ENCODE peak calls at places on chromosomes 4 and X, in four cellular contexts. One of them, this sample, is unnamed.

GRCh38 chrX:16786791-16787735 is 797 bp downstream of the TXLNG start:
- DNase-seq in upper lobe of right lung: peak; percentile 69
- DNase-seq in heart left ventricle: peak; percentile 38
- DNase-seq in testis: no peak
- DNase-seq in this sample: peak; percentile 37

GRCh38 chrX:10926906-10927305 is 184.2 kb upstream of the HCCS start:
- DNase-seq in upper lobe of right lung: no peak
- DNase-seq in heart left ventricle: no peak
- DNase-seq in testis: no peak
- DNase-seq in this sample: no peak

GRCh38 chr4:107069049-107069448 is 32.9 kb upstream of the DKK2 start:
- DNase-seq in upper lobe of right lung: no peak
- DNase-seq in heart left ventricle: no peak
- DNase-seq in testis: no peak
- DNase-seq in this sample: no peak

GRCh38 chrX:132463411-132463810 is 25.4 kb downstream of the MBNL3 start:
- DNase-seq in upper lobe of right lung: no peak
- DNase-seq in heart left ventricle: no peak
- DNase-seq in testis: peak; percentile 67
- DNase-seq in this sample: peak; percentile 12

GRCh38 chr4:173735055-173735454 is 205.0 kb upstream of the HAND2 start:
- DNase-seq in upper lobe of right lung: no peak
- DNase-seq in heart left ventricle: no peak
- DNase-seq in testis: no peak
- DNase-seq in this sample: no peak

GRCh38 chrX:101774340-101774739 is 114.7 kb upstream of the ARMCX2 start:
- DNase-seq in upper lobe of right lung: no peak
- DNase-seq in heart left ventricle: no peak
- DNase-seq in testis: no peak
- DNase-seq in this sample: no peak

GRCh38 chrX:131746491-131746968 is 202.7 kb downstream of the OR13H1 start:
- DNase-seq in upper lobe of right lung: no peak
- DNase-seq in heart left ventricle: peak; percentile 84
- DNase-seq in testis: peak; percentile 17
- DNase-seq in this sample: peak; percentile 93

GRCh38 chrX:118595501-118596042 is 100.0 kb downstream of the DOCK11 start:
- DNase-seq in upper lobe of right lung: no peak
- DNase-seq in heart left ventricle: no peak
- DNase-seq in testis: no peak
- DNase-seq in this sample: no peak

GRCh38 chr4:137993232-137993631 is 248.9 kb downstream of the SLC7A11 start:
- DNase-seq in upper lobe of right lung: no peak
- DNase-seq in heart left ventricle: no peak
- DNase-seq in testis: no peak
- DNase-seq in this sample: no peak

GRCh38 chr4:121705521-121705920 is 8.7 kb upstream of the ANXA5 start:
- DNase-seq in upper lobe of right lung: no peak
- DNase-seq in heart left ventricle: no peak
- DNase-seq in testis: no peak
- DNase-seq in this sample: no peak

GRCh38 chr4:55002431-55002830 is 123.0 kb downstream of the KDR start:
- DNase-seq in upper lobe of right lung: no peak
- DNase-seq in heart left ventricle: no peak
- DNase-seq in testis: no peak
- DNase-seq in this sample: no peak

GRCh38 chr4:86942185-86942666 is 7.4 kb downstream of the AFF1 start:
- DNase-seq in upper lobe of right lung: no peak
- DNase-seq in heart left ventricle: no peak
- DNase-seq in testis: no peak
- DNase-seq in this sample: no peak

GRCh38 chr4:86940176-86940575 is 5.4 kb downstream of the AFF1 start:
- DNase-seq in upper lobe of right lung: no peak
- DNase-seq in heart left ventricle: no peak
- DNase-seq in testis: no peak
- DNase-seq in this sample: no peak

GRCh38 chr4:86940920-86941460 is 6.2 kb downstream of the AFF1 start:
- DNase-seq in upper lobe of right lung: no peak
- DNase-seq in heart left ventricle: no peak
- DNase-seq in testis: no peak
- DNase-seq in this sample: no peak

GRCh38 chr4:86939123-86939522 is 4.3 kb downstream of the AFF1 start:
- DNase-seq in upper lobe of right lung: no peak
- DNase-seq in heart left ventricle: no peak
- DNase-seq in testis: no peak
- DNase-seq in this sample: no peak

DNA sequence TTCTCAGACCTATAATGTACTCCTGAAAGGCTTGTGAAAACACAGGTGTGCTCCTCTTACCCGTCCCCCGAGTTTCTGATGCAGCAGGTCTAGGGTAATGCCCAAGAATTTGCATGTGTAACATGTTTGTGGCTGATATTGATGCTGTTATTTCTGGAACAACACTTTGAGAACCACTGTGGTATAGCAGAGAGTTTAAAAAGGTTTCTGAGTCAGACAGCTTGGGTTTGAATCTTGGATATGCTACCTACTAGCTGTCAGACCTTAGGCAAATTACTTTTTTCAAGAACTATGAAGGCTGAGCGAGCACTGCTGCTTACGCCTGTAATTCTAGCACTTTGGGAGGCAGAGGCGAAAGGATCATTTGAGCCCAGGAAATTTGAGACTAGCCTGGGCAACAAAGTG is 4.9 kb downstream of the AFF1 start:
- DNase-seq in upper lobe of right lung: no peak
- DNase-seq in heart left ventricle: no peak
- DNase-seq in testis: no peak
- DNase-seq in this sample: no peak
- H3K4me3 ChIP-seq in upper lobe of right lung: no peak overlapping the region
- H3K4me3 ChIP-seq in heart left ventricle: no peak overlapping the region
- H3K4me3 ChIP-seq in testis: no peak overlapping the region
- H3K4me3 ChIP-seq in this sample: no peak overlapping the region

DNA sequence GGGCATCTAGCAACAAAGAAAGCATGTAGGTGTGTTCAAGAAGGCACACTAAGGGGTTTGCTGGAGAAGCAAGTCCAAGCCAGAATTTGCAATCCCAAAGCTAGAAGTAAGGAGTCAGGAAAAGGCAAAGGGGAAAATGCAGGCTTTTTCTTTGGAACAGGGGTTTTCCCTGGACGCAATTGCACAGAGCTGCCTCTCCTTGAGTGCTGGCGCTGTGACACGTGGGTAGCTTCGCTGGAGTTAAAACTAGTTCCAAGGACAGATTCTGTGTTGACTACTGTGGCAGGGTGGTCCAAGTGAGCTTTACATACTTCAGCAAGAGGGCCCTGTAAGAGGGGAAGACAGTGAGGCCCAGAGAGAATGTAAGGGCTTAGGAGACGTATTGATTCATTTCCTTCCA is 277.1 kb downstream of the ADGRA3 start:
- DNase-seq in upper lobe of right lung: no peak
- DNase-seq in heart left ventricle: no peak
- DNase-seq in testis: peak; percentile 23
- DNase-seq in this sample: peak; percentile 12
- TF ChIP-seq CTCF in upper lobe of right lung: no peak
- TF ChIP-seq CTCF in heart left ventricle: no peak
- TF ChIP-seq CTCF in testis: no peak
- TF ChIP-seq CTCF in this sample: peak; percentile 74

GRCh38 chrX:39245024-39245423 is 443.8 kb downstream of the MID1IP1 start:
- DNase-seq in upper lobe of right lung: no peak
- DNase-seq in heart left ventricle: no peak
- DNase-seq in testis: no peak
- DNase-seq in this sample: no peak

GRCh38 chrX:39251995-39252394 is 450.7 kb downstream of the MID1IP1 start:
- DNase-seq in upper lobe of right lung: no peak
- DNase-seq in heart left ventricle: no peak
- DNase-seq in testis: no peak
- DNase-seq in this sample: no peak

GRCh38 chrX:39247536-39247935 is 446.3 kb downstream of the MID1IP1 start:
- DNase-seq in upper lobe of right lung: no peak
- DNase-seq in heart left ventricle: no peak
- DNase-seq in testis: no peak
- DNase-seq in this sample: no peak

GRCh38 chrX:39249999-39250398 is 448.7 kb downstream of the MID1IP1 start:
- DNase-seq in upper lobe of right lung: no peak
- DNase-seq in heart left ventricle: no peak
- DNase-seq in testis: no peak
- DNase-seq in this sample: no peak

DNA sequence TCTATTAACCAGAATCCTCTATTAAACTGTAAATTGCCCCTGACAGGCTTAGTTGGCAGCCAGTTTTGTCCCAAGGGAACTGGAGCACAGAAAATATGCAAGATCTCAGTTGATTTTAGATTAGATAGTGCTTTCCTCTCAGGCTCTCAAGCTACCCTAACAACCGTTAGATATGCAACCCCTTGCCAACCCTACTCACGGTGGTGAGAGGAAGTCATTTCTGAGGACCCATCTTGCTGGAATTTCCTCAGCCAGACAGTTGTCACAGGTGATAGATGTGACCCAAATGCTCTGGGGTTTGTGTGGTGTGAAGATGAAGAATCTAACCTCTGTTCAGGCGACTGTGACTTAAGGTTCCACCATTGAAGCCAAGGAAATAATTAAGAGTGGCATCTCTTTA is 447.1 kb downstream of the MID1IP1 start:
- DNase-seq in upper lobe of right lung: no peak
- DNase-seq in heart left ventricle: no peak
- DNase-seq in testis: no peak
- DNase-seq in this sample: no peak
- H3K27ac ChIP-seq in upper lobe of right lung: no peak overlapping the region
- H3K27ac ChIP-seq in heart left ventricle: no peak overlapping the region
- H3K27ac ChIP-seq in testis: no peak overlapping the region
- H3K27ac ChIP-seq in this sample: no peak overlapping the region

DNA sequence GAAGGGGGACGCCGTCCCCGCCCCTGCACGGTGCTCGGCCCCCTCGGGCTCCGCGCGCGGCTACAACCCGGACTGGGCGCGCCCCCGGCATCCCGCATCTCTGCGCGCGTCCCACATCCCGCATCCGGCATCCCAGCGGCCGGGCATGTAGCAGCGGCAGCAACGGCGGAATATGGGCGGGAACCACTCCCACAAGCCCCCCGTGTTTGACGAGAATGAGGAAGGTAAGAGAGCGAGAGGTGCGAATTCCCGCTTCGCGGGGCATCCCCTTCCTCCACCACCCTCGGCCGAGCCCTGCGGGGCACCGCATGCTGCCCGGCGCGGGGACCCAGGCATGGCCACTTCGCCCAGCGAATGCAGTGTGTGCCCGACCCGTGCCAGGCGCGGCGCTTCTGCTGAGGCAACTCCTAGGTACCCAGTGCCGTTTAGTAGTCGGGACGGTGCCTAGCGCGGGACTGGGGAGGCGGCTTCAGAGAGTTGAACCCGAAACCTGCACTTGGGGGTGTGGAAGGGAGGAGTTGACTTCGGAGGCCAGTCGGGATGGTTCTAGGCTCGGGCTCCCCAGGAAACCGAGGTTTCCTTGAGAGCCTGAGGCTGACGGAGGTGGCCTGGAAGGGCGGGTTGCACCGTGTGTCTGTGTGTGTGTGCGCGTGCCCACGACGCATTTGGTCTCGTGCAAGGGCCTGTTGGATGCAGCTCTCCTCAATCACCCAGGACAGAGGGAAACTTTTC is 578 bp downstream of the STK32B start:
- DNase-seq in upper lobe of right lung: peak; percentile 68
- DNase-seq in heart left ventricle: no peak
- DNase-seq in testis: peak; percentile 26
- DNase-seq in this sample: no peak
- H3K4me3 ChIP-seq in upper lobe of right lung: peak overlapping the region; percentile 60
- H3K4me3 ChIP-seq in heart left ventricle: peak overlapping the region; percentile 41
- H3K4me3 ChIP-seq in testis: peak overlapping the region; percentile 51
- H3K4me3 ChIP-seq in this sample: no peak overlapping the region

DNA sequence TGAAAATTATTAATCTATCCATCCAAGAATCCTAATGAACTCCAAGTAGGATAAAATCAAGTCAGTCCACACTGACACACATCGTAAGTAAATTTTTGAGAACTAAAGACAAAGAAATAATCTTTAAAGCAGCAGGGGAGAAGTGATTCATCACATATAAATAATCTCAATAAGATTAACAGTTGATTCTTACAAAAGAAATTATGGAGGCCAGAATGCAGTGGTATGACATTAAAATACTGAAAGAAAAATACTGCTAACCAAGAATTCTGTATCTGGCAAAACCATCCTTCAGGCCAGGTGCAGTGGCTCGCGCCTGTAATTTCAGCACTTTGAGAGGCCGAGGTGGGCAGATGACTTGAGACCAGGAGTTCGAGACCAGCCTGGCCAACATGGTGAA is 96.1 kb upstream of the SH3RF1 start:
- DNase-seq in upper lobe of right lung: no peak
- DNase-seq in heart left ventricle: no peak
- DNase-seq in testis: no peak
- DNase-seq in this sample: no peak
- TF ChIP-seq CTCF in upper lobe of right lung: no peak
- TF ChIP-seq CTCF in heart left ventricle: no peak
- TF ChIP-seq CTCF in testis: no peak
- TF ChIP-seq CTCF in this sample: no peak

GRCh38 chr4:41505161-41505653 is 32.8 kb upstream of the LIMCH1 start:
- DNase-seq in upper lobe of right lung: no peak
- DNase-seq in heart left ventricle: peak; percentile 37
- DNase-seq in testis: no peak
- DNase-seq in this sample: no peak

GRCh38 chr4:41510179-41510578 is 27.8 kb upstream of the LIMCH1 start:
- DNase-seq in upper lobe of right lung: no peak
- DNase-seq in heart left ventricle: no peak
- DNase-seq in testis: no peak
- DNase-seq in this sample: peak; percentile 35

GRCh38 chr4:41506071-41506470 is 31.9 kb upstream of the LIMCH1 start:
- DNase-seq in upper lobe of right lung: no peak
- DNase-seq in heart left ventricle: no peak
- DNase-seq in testis: no peak
- DNase-seq in this sample: no peak

GRCh38 chr4:41509411-41510008 is 28.4 kb upstream of the LIMCH1 start:
- DNase-seq in upper lobe of right lung: no peak
- DNase-seq in heart left ventricle: peak; percentile 47
- DNase-seq in testis: no peak
- DNase-seq in this sample: peak; percentile 9

GRCh38 chr4:41507292-41507933 is 30.5 kb upstream of the LIMCH1 start:
- DNase-seq in upper lobe of right lung: no peak
- DNase-seq in heart left ventricle: no peak
- DNase-seq in testis: no peak
- DNase-seq in this sample: no peak
- H3K27ac ChIP-seq in upper lobe of right lung: peak overlapping the region; percentile 43
- H3K27ac ChIP-seq in heart left ventricle: no peak overlapping the region
- H3K27ac ChIP-seq in testis: no peak overlapping the region
- H3K27ac ChIP-seq in this sample: no peak overlapping the region

GRCh38 chr4:83197555-83198235 is 83.2 kb upstream of the PLAC8 start:
- DNase-seq in upper lobe of right lung: no peak
- DNase-seq in heart left ventricle: peak; percentile 57
- DNase-seq in testis: no peak
- DNase-seq in this sample: no peak
- H3K4me3 ChIP-seq in upper lobe of right lung: no peak overlapping the region
- H3K4me3 ChIP-seq in heart left ventricle: no peak overlapping the region
- H3K4me3 ChIP-seq in testis: no peak overlapping the region
- H3K4me3 ChIP-seq in this sample: no peak overlapping the region

This sample was measured in WERI-Rb-1.